ENCODE peak calls at places on chromosomes 1 and 21, in seven cellular contexts. One of them, this sample, is unnamed.

GRCh38 chr1:230797376-230798186 is 50.4 kb downstream of the CAPN9 start:
- DNase-seq in psoas muscle: peak
- DNase-seq in coronary artery: peak
- DNase-seq in thyroid gland: peak
- DNase-seq in CD4-positive, alpha-beta T cell: no peak
- DNase-seq in foreskin fibroblast: peak
- DNase-seq in fibroblast of pulmonary artery: peak
- DNase-seq in this sample: peak

GRCh38 chr1:231335663-231336602 is 1.7 kb downstream of the EXOC8 start:
- DNase-seq in thyroid gland: no peak
- DNase-seq in CD4-positive, alpha-beta T cell: no peak
- DNase-seq in foreskin fibroblast: no peak
- DNase-seq in psoas muscle: peak
- DNase-seq in fibroblast of pulmonary artery: no peak
- DNase-seq in coronary artery: no peak
- DNase-seq in this sample: no peak

GRCh38 chr1:55718758-55719671 is 503.9 kb upstream of the USP24 start:
- DNase-seq in fibroblast of pulmonary artery: peak
- DNase-seq in psoas muscle: peak
- DNase-seq in foreskin fibroblast: peak
- DNase-seq in coronary artery: peak
- DNase-seq in thyroid gland: peak
- DNase-seq in CD4-positive, alpha-beta T cell: no peak
- DNase-seq in this sample: no peak

GRCh38 chr1:230002164-230002803 is 64.8 kb upstream of the GALNT2 start:
- DNase-seq in fibroblast of pulmonary artery: peak
- DNase-seq in thyroid gland: peak
- DNase-seq in CD4-positive, alpha-beta T cell: no peak
- DNase-seq in foreskin fibroblast: no peak
- DNase-seq in psoas muscle: peak
- DNase-seq in coronary artery: no peak
- DNase-seq in this sample: no peak

GRCh38 chr1:3702528-3702927 is 49.7 kb upstream of the CCDC27 start:
- DNase-seq in fibroblast of pulmonary artery: no peak
- DNase-seq in thyroid gland: no peak
- DNase-seq in CD4-positive, alpha-beta T cell: no peak
- DNase-seq in psoas muscle: no peak
- DNase-seq in coronary artery: no peak
- DNase-seq in foreskin fibroblast: no peak
- DNase-seq in this sample: no peak

GRCh38 chr1:235917267-235917811 is 50.6 kb upstream of the LYST start:
- DNase-seq in CD4-positive, alpha-beta T cell: peak
- DNase-seq in thyroid gland: peak
- DNase-seq in psoas muscle: peak
- DNase-seq in coronary artery: peak
- DNase-seq in fibroblast of pulmonary artery: peak
- DNase-seq in foreskin fibroblast: peak
- DNase-seq in this sample: no peak

GRCh38 chr1:111720274-111720976 is 18.8 kb downstream of the INKA2 start:
- DNase-seq in thyroid gland: no peak
- DNase-seq in fibroblast of pulmonary artery: peak
- DNase-seq in CD4-positive, alpha-beta T cell: no peak
- DNase-seq in coronary artery: no peak
- DNase-seq in foreskin fibroblast: no peak
- DNase-seq in psoas muscle: peak
- DNase-seq in this sample: no peak

GRCh38 chr1:9031484-9032259 is 5.4 kb upstream of the SLC2A7 start:
- DNase-seq in foreskin fibroblast: no peak
- DNase-seq in psoas muscle: no peak
- DNase-seq in coronary artery: no peak
- DNase-seq in fibroblast of pulmonary artery: no peak
- DNase-seq in CD4-positive, alpha-beta T cell: no peak
- DNase-seq in thyroid gland: no peak
- DNase-seq in this sample: no peak

GRCh38 chr1:52955129-52955970 is 28.3 kb downstream of the SCP2 start:
- DNase-seq in foreskin fibroblast: peak
- DNase-seq in coronary artery: no peak
- DNase-seq in CD4-positive, alpha-beta T cell: no peak
- DNase-seq in fibroblast of pulmonary artery: peak
- DNase-seq in thyroid gland: no peak
- DNase-seq in psoas muscle: no peak
- DNase-seq in this sample: no peak

GRCh38 chr21:36079671-36080070 is 9.8 kb downstream of the CBR1 start:
- DNase-seq in psoas muscle: no peak
- DNase-seq in fibroblast of pulmonary artery: no peak
- DNase-seq in thyroid gland: no peak
- DNase-seq in CD4-positive, alpha-beta T cell: no peak
- DNase-seq in coronary artery: no peak
- DNase-seq in foreskin fibroblast: no peak
- DNase-seq in this sample: no peak

GRCh38 chr1:193077991-193078390 is 18.6 kb downstream of the RO60 start:
- DNase-seq in psoas muscle: no peak
- DNase-seq in foreskin fibroblast: no peak
- DNase-seq in thyroid gland: no peak
- DNase-seq in fibroblast of pulmonary artery: no peak
- DNase-seq in coronary artery: no peak
- DNase-seq in CD4-positive, alpha-beta T cell: no peak
- DNase-seq in this sample: no peak

GRCh38 chr1:207805841-207806421 is 54.1 kb downstream of the CD46 start:
- DNase-seq in psoas muscle: peak
- DNase-seq in thyroid gland: peak
- DNase-seq in foreskin fibroblast: peak
- DNase-seq in fibroblast of pulmonary artery: peak
- DNase-seq in CD4-positive, alpha-beta T cell: no peak
- DNase-seq in coronary artery: peak
- DNase-seq in this sample: no peak

DNA sequence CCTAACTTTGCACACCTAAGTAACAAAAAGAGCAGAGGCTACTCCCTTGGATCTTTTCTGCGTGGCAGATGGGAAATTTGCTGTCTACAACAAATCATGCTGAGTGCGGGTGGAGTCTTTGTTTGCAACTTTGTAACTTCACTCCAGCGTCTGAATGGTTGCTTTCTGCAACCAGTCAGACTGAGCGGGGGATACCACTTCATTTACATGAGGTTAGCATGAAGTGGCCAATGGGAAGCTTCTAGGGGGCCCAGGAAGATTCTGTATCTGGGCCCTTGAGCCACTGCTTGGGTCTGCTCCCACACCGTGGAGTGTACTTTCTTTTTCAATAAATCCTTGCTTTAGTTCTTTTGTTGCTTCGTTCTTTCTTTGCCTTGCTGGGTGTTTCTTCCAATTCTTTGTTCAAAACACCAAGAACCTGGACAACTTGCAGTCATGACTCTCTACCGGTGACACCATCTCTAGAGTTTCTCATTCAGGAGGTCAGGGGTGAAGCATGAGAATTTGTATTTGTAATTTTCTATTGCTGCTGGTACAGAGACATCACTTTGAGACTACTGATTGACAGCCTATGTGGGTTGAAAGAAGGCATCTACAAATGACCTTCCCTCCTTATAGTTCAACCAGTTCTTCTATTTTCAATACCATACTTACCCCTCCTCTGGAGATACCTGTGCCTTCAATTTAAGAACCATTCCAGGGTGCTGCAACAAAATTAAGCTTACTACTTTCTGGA is 55.8 kb upstream of the RC3H1 start:
- DNase-seq in fibroblast of pulmonary artery: no peak
- DNase-seq in CD4-positive, alpha-beta T cell: no peak
- DNase-seq in foreskin fibroblast: no peak
- DNase-seq in psoas muscle: no peak
- DNase-seq in coronary artery: no peak
- DNase-seq in thyroid gland: no peak
- DNase-seq in this sample: no peak
- TF ChIP-seq CTCF in fibroblast of pulmonary artery: no peak
- TF ChIP-seq CTCF in CD4-positive, alpha-beta T cell: no peak
- TF ChIP-seq CTCF in foreskin fibroblast: no peak
- TF ChIP-seq CTCF in psoas muscle: no peak
- TF ChIP-seq CTCF in coronary artery: no peak
- TF ChIP-seq CTCF in thyroid gland: no peak
- TF ChIP-seq CTCF in this sample: no peak

GRCh38 chr1:31715873-31716220 is 12.0 kb upstream of the COL16A1 start:
- DNase-seq in foreskin fibroblast: no peak
- DNase-seq in fibroblast of pulmonary artery: no peak
- DNase-seq in psoas muscle: no peak
- DNase-seq in coronary artery: no peak
- DNase-seq in CD4-positive, alpha-beta T cell: no peak
- DNase-seq in thyroid gland: no peak
- DNase-seq in this sample: no peak
- TF ChIP-seq CTCF in foreskin fibroblast: no peak
- TF ChIP-seq CTCF in fibroblast of pulmonary artery: no peak
- TF ChIP-seq CTCF in psoas muscle: no peak
- TF ChIP-seq CTCF in coronary artery: no peak
- TF ChIP-seq CTCF in CD4-positive, alpha-beta T cell: no peak
- TF ChIP-seq CTCF in thyroid gland: peak
- TF ChIP-seq CTCF in this sample: no peak

GRCh38 chr1:16009030-16009460 is 5.0 kb downstream of the SRARP start:
- DNase-seq in thyroid gland: peak
- DNase-seq in psoas muscle: peak
- DNase-seq in foreskin fibroblast: no peak
- DNase-seq in fibroblast of pulmonary artery: peak
- DNase-seq in CD4-positive, alpha-beta T cell: peak
- DNase-seq in coronary artery: no peak
- DNase-seq in this sample: peak

GRCh38 chr1:16005597-16005996 is 1.6 kb downstream of the SRARP start:
- DNase-seq in coronary artery: no peak
- DNase-seq in fibroblast of pulmonary artery: no peak
- DNase-seq in psoas muscle: no peak
- DNase-seq in thyroid gland: no peak
- DNase-seq in foreskin fibroblast: no peak
- DNase-seq in CD4-positive, alpha-beta T cell: no peak
- DNase-seq in this sample: no peak

GRCh38 chr1:16006010-16006409 is 2.0 kb downstream of the SRARP start:
- DNase-seq in psoas muscle: peak
- DNase-seq in fibroblast of pulmonary artery: no peak
- DNase-seq in thyroid gland: no peak
- DNase-seq in foreskin fibroblast: no peak
- DNase-seq in CD4-positive, alpha-beta T cell: no peak
- DNase-seq in coronary artery: no peak
- DNase-seq in this sample: no peak

GRCh38 chr1:16007671-16008341 is 3.8 kb downstream of the SRARP start:
- DNase-seq in thyroid gland: no peak
- DNase-seq in psoas muscle: peak
- DNase-seq in foreskin fibroblast: no peak
- DNase-seq in CD4-positive, alpha-beta T cell: no peak
- DNase-seq in fibroblast of pulmonary artery: no peak
- DNase-seq in coronary artery: no peak
- DNase-seq in this sample: no peak

DNA sequence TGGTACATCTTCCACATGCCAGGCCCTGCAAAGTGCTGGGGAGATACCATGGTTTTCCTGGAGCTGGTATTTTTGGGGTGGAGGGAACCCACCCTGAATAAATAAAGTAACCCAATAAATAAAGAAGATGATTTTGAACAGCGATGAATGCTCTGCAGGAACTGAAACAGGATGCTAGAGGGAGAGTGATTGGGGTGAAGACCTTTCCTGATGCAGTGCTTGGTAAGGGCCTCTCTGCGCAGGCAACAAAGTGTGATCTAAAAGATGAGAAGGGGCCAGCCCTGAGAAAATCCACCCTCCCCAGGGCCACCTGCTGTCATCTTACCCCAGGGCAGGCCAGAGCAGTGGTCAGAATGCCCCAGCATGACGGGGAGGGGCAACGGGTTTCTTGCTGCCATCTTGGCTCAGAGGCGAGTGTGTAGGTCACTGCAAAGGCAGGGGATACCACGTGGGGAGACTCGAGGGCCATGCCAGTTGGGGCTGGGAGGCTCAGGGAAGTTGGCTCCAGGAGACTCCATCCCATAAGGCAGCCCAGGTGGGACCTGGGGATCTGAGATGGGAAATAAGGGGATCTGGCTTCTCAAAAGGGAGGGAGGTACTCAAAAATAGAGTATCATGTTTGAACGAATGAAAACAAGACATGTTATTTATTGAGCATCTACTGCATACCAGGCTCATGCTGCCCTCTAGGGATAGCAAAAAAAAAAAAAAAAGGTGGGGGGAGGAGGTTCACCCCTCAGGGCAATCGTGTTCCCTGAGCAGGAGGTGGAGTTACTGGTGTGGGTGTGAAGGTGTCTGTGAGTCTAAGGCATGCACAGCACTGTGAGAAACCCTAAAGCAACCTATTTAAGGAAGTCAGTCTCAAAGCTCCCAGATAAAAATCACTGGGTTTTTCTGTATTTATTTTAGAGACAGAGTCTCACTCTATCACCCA is 2.8 kb downstream of the SRARP start:
- DNase-seq in psoas muscle: peak
- DNase-seq in foreskin fibroblast: no peak
- DNase-seq in CD4-positive, alpha-beta T cell: no peak
- DNase-seq in thyroid gland: no peak
- DNase-seq in fibroblast of pulmonary artery: peak
- DNase-seq in coronary artery: no peak
- DNase-seq in this sample: no peak
- TF ChIP-seq CTCF in psoas muscle: no peak
- TF ChIP-seq CTCF in foreskin fibroblast: peak
- TF ChIP-seq CTCF in CD4-positive, alpha-beta T cell: no peak
- TF ChIP-seq CTCF in thyroid gland: no peak
- TF ChIP-seq CTCF in fibroblast of pulmonary artery: peak
- TF ChIP-seq CTCF in coronary artery: no peak
- TF ChIP-seq CTCF in this sample: no peak

GRCh38 chr1:157969693-157970485 is 23.6 kb upstream of the KIRREL1 start:
- DNase-seq in CD4-positive, alpha-beta T cell: no peak
- DNase-seq in fibroblast of pulmonary artery: peak
- DNase-seq in psoas muscle: no peak
- DNase-seq in thyroid gland: peak
- DNase-seq in coronary artery: no peak
- DNase-seq in foreskin fibroblast: peak
- DNase-seq in this sample: peak
- TF ChIP-seq CTCF in CD4-positive, alpha-beta T cell: peak
- TF ChIP-seq CTCF in fibroblast of pulmonary artery: peak
- TF ChIP-seq CTCF in psoas muscle: peak
- TF ChIP-seq CTCF in thyroid gland: peak
- TF ChIP-seq CTCF in coronary artery: peak
- TF ChIP-seq CTCF in foreskin fibroblast: peak
- TF ChIP-seq CTCF in this sample: peak

GRCh38 chr1:169321539-169321938 is 46.1 kb downstream of the NME7 start:
- DNase-seq in foreskin fibroblast: peak
- DNase-seq in psoas muscle: no peak
- DNase-seq in CD4-positive, alpha-beta T cell: no peak
- DNase-seq in fibroblast of pulmonary artery: peak
- DNase-seq in thyroid gland: no peak
- DNase-seq in coronary artery: no peak
- DNase-seq in this sample: no peak
- TF ChIP-seq CTCF in foreskin fibroblast: no peak
- TF ChIP-seq CTCF in psoas muscle: no peak
- TF ChIP-seq CTCF in CD4-positive, alpha-beta T cell: no peak
- TF ChIP-seq CTCF in fibroblast of pulmonary artery: no peak
- TF ChIP-seq CTCF in thyroid gland: no peak
- TF ChIP-seq CTCF in coronary artery: no peak
- TF ChIP-seq CTCF in this sample: no peak

GRCh38 chr1:186987769-186988168 is 159.0 kb downstream of the PLA2G4A start:
- DNase-seq in CD4-positive, alpha-beta T cell: no peak
- DNase-seq in fibroblast of pulmonary artery: no peak
- DNase-seq in coronary artery: no peak
- DNase-seq in foreskin fibroblast: no peak
- DNase-seq in psoas muscle: no peak
- DNase-seq in thyroid gland: no peak
- DNase-seq in this sample: no peak
- TF ChIP-seq CTCF in CD4-positive, alpha-beta T cell: no peak
- TF ChIP-seq CTCF in fibroblast of pulmonary artery: peak
- TF ChIP-seq CTCF in coronary artery: no peak
- TF ChIP-seq CTCF in foreskin fibroblast: peak
- TF ChIP-seq CTCF in psoas muscle: no peak
- TF ChIP-seq CTCF in thyroid gland: no peak
- TF ChIP-seq CTCF in this sample: peak

GRCh38 chr1:246532519-246532918 is 25.4 kb upstream of the SMYD3 start:
- DNase-seq in foreskin fibroblast: no peak
- DNase-seq in fibroblast of pulmonary artery: no peak
- DNase-seq in thyroid gland: no peak
- DNase-seq in CD4-positive, alpha-beta T cell: no peak
- DNase-seq in psoas muscle: no peak
- DNase-seq in coronary artery: no peak
- DNase-seq in this sample: no peak
- TF ChIP-seq CTCF in foreskin fibroblast: peak
- TF ChIP-seq CTCF in fibroblast of pulmonary artery: peak
- TF ChIP-seq CTCF in thyroid gland: no peak
- TF ChIP-seq CTCF in CD4-positive, alpha-beta T cell: no peak
- TF ChIP-seq CTCF in psoas muscle: no peak
- TF ChIP-seq CTCF in coronary artery: no peak
- TF ChIP-seq CTCF in this sample: no peak